ENCODE peak calls at places on chromosomes 5 and 9, in six cellular contexts. I is ovary, T is kidney, L is bronchial epithelial cell, R is foreskin fibroblast, Y is hepatocyte. G is an unnamed sample.

GRCh38 chr9:72332351-72332750 is 32.7 kb downstream of the ZFAND5 start:
- DNase-seq in R (no peak), L (no peak), Y (no peak), I (no peak), T (no peak), G (no peak)

GRCh38 chr9:95004452-95005275 is 278.2 kb downstream of the AOPEP start:
- DNase-seq in I (peak), R (peak), L (no peak), T (peak), Y (peak), G (no peak)

GRCh38 chr5:149162401-149163084 is 21.2 kb downstream of the ABLIM3 start:
- DNase-seq in Y (no peak), L (peak), T (no peak), R (no peak), I (no peak), G (no peak)

GRCh38 chr9:137267933-137268355 is 9.6 kb upstream of the TOR4A start:
- DNase-seq in L (no peak), Y (no peak), R (no peak), I (no peak), T (peak), G (no peak)

GRCh38 chr9:112002131-112002846 is 105.7 kb downstream of the UGCG start:
- DNase-seq in T (no peak), Y (no peak), L (no peak), I (no peak), R (no peak), G (no peak)

GRCh38 chr5:123916331-123917121 is 404.5 kb downstream of the CSNK1G3 start:
- DNase-seq in I (no peak), Y (peak), R (peak), L (peak), T (no peak), G (peak)

GRCh38 chr9:124266139-124266825 is 8.5 kb downstream of the NEK6 start:
- DNase-seq in T (no peak), I (no peak), Y (no peak), R (no peak), L (no peak), G (no peak)

GRCh38 chr5:133825631-133826289 is 142.7 kb downstream of the C5orf15 start:
- DNase-seq in R (no peak), I (no peak), Y (no peak), L (no peak), T (peak), G (no peak)

GRCh38 chr5:173823721-173824567 is 64.2 kb upstream of the CPEB4 start:
- DNase-seq in Y (peak), L (peak), T (no peak), I (peak), R (peak), G (peak)

GRCh38 chr5:66582499-66582898 is 13.7 kb upstream of the MAST4 start:
- DNase-seq in L (peak), R (no peak), Y (no peak), T (no peak), I (no peak), G (peak)

GRCh38 chr5:161846731-161847130 is 1.2 kb upstream of the GABRA1 start:
- DNase-seq in R (no peak), L (peak), T (no peak), Y (peak), I (no peak), G (no peak)

GRCh38 chr9:106438928-106439327 is 424.0 kb upstream of the ZNF462 start:
- DNase-seq in L (peak), T (no peak), Y (no peak), I (no peak), R (no peak), G (peak)

GRCh38 chr9:2576631-2577030 is 45.0 kb upstream of the VLDLR start:
- DNase-seq in Y (no peak), L (peak), I (no peak), T (no peak), R (no peak), G (no peak)

GRCh38 chr5:157729858-157730257 is 1.4 kb upstream of the THG1L start:
- DNase-seq in L (no peak), I (no peak), R (no peak), Y (no peak), T (no peak), G (no peak)

GRCh38 chr5:157731272-157732129 is at the start of gene THG1L:
- DNase-seq in Y (peak), I (peak), R (peak), T (peak), L (peak), G (peak)

GRCh38 chr5:157732784-157733262 is 1.6 kb downstream of the THG1L start:
- DNase-seq in I (no peak), Y (peak), T (no peak), R (no peak), L (no peak), G (no peak)

GRCh38 chr5:157732130-157732783 is 1.0 kb downstream of the THG1L start:
- DNase-seq in L (no peak), I (no peak), T (no peak), R (no peak), Y (no peak), G (no peak)

DNA sequence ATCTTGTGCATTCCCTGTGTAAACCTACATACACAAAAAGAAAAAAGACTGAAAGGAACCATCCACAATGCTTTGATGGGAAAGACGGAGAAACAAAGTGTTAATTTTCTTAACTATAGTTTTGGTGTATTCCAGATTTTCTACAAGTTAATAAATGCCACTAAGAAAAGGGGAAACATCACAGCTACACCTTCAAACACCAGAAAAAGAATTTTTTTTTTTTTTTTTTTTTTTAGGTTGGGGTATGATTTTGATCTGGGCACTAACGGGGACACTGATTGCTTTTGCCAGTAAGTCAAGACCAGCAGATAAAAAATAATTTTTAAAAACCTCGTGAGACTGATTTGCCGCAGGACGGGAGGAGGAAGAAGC is 334 bp upstream of the THG1L start:
- DNase-seq in L (no peak), I (no peak), Y (no peak), R (no peak), T (no peak), G (no peak)
- H3K4me3 ChIP-seq in L (peak), I (peak), Y (peak), R (peak), T (peak), G (peak)

DNA sequence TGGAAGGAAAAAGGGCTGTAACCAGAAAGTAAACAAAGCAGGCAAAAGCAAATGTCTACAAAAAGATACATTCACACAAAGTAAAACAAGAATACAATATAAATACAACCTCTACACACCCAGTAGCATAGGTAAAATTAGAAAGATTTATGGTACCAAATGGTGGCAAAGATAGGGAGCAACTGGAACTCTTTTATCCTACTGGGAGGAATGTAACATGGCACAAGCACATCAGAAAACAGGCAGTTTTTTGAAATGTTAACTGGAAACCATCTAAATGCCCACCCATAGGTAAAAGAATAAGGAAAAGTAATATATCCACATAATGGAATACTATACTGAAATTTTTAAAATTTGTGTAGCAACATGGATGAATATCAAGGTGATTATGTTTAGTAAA is 8.7 kb upstream of the ARL14EPL start:
- DNase-seq in L (no peak), T (no peak), Y (no peak), I (no peak), R (no peak), G (no peak)
- TF ChIP-seq CTCF in L (no peak), T (no peak), Y (no peak), I (no peak), R (peak), G (peak)

GRCh38 chr5:127416896-127417295 is 100.5 kb upstream of the PRRC1 start:
- DNase-seq in Y (no peak), L (no peak), I (no peak), R (no peak), T (no peak), G (no peak)

GRCh38 chr5:127410906-127411780 is 106.3 kb upstream of the PRRC1 start:
- DNase-seq in I (no peak), T (no peak), L (no peak), Y (no peak), R (no peak), G (no peak)

GRCh38 chr5:127409923-127410675 is 107.3 kb upstream of the PRRC1 start:
- DNase-seq in L (no peak), T (no peak), Y (no peak), I (no peak), R (no peak), G (no peak)

GRCh38 chr5:127409236-127409921 is 108.1 kb upstream of the PRRC1 start:
- DNase-seq in R (no peak), L (no peak), Y (no peak), T (no peak), I (no peak), G (peak)

GRCh38 chr5:127412698-127413097 is 104.7 kb upstream of the PRRC1 start:
- DNase-seq in Y (no peak), R (no peak), T (no peak), I (no peak), L (no peak), G (no peak)
- H3K4me3 ChIP-seq in Y (no peak), R (no peak), T (no peak), I (no peak), L (no peak), G (no peak)

GRCh38 chr9:22102347-22103053 is 93.4 kb upstream of the CDKN2B start:
- DNase-seq in T (no peak), I (no peak), Y (no peak), L (peak), R (no peak), G (no peak)

GRCh38 chr9:22098636-22099332 is 89.7 kb upstream of the CDKN2B start:
- DNase-seq in Y (peak), L (no peak), I (no peak), R (peak), T (no peak), G (no peak)

GRCh38 chr9:22103650-22104575 is 94.8 kb upstream of the CDKN2B start:
- DNase-seq in R (peak), Y (no peak), L (peak), T (no peak), I (no peak), G (peak)

GRCh38 chr9:22097712-22098111 is 88.6 kb upstream of the CDKN2B start:
- DNase-seq in R (peak), I (no peak), T (no peak), Y (peak), L (peak), G (peak)

GRCh38 chr9:22100626-22101025 is 91.5 kb upstream of the CDKN2B start:
- DNase-seq in T (no peak), Y (no peak), I (no peak), L (no peak), R (no peak), G (no peak)
- TF ChIP-seq CTCF in T (no peak), Y (no peak), I (no peak), L (no peak), R (no peak), G (no peak)

GRCh38 chr5:82390088-82390487 is 111.9 kb upstream of the RPS23 start:
- DNase-seq in Y (no peak), I (no peak), L (no peak), T (no peak), R (no peak), G (no peak)

GRCh38 chr5:82397741-82398320 is 119.7 kb upstream of the RPS23 start:
- DNase-seq in I (no peak), L (peak), R (no peak), T (no peak), Y (no peak), G (no peak)

GRCh38 chr5:82396871-82397514 is 118.8 kb upstream of the RPS23 start:
- DNase-seq in Y (peak), T (peak), I (peak), R (peak), L (peak), G (peak)

GRCh38 chr5:82396396-82396795 is 118.2 kb upstream of the RPS23 start:
- DNase-seq in I (no peak), R (no peak), Y (no peak), L (no peak), T (no peak), G (peak)

DNA sequence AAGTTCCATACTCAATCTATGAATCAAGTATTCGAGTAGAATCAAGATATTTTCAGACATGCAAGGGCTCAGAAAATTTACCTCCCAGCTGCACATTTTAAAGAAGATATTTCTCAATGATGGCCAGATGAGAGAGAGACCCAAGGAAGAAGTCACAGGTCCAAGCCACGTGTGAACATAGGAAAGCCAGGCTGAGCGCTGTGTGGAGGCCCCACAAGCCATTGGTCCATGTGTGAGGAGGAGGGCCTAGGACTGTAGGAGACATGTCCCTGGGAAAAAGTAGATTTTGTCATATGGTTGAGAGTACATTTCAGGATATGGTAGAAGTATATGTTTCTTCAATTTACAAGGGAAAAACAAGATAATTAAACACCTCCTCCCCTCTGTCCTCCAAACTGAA is 115.8 kb upstream of the RPS23 start:
- DNase-seq in R (no peak), I (no peak), Y (no peak), T (no peak), L (no peak), G (no peak)
- H3K4me3 ChIP-seq in R (no peak), I (no peak), Y (no peak), T (no peak), L (no peak), G (no peak)

GRCh38 chr5:132293066-132293991 is 865 bp upstream of the SLC22A4 start:
- DNase-seq in L (peak), I (peak), Y (peak), T (peak), R (peak), G (peak)
- TF ChIP-seq CTCF in L (peak), I (peak), Y (no peak), T (no peak), R (peak), G (peak)

G was measured in AG10803.